ENCODE peak calls at places on chromosome 1, in ten cellular contexts. One of them, this sample, is unnamed.

GRCh38 chr1:9009438-9010366 is 16.5 kb downstream of the SLC2A7 start:
- DNase-seq in choroid plexus epithelial cell: peak; percentile 57
- DNase-seq in naive thymus-derived CD8-positive, alpha-beta T cell: no peak
- DNase-seq in smooth muscle cell of the brain vasculature: no peak
- DNase-seq in T47D: no peak
- DNase-seq in Kasumi-1: peak; percentile 13
- DNase-seq in germinal center: peak; percentile 76
- DNase-seq in MG63: peak; percentile 54
- DNase-seq in mammary epithelial cell: no peak
- DNase-seq in fibroblast of the aortic adventitia: peak; percentile 8
- DNase-seq in this sample: peak; percentile 60

GRCh38 chr1:237411621-237412020 is 369.6 kb downstream of the RYR2 start:
- DNase-seq in choroid plexus epithelial cell: no peak
- DNase-seq in naive thymus-derived CD8-positive, alpha-beta T cell: no peak
- DNase-seq in smooth muscle cell of the brain vasculature: no peak
- DNase-seq in T47D: peak; percentile 33
- DNase-seq in Kasumi-1: no peak
- DNase-seq in germinal center: no peak
- DNase-seq in MG63: no peak
- DNase-seq in mammary epithelial cell: peak; percentile 16
- DNase-seq in fibroblast of the aortic adventitia: no peak
- DNase-seq in this sample: no peak

GRCh38 chr1:171780583-171781166 is 785 bp upstream of the METTL13 start:
- DNase-seq in choroid plexus epithelial cell: no peak
- DNase-seq in naive thymus-derived CD8-positive, alpha-beta T cell: no peak
- DNase-seq in smooth muscle cell of the brain vasculature: no peak
- DNase-seq in T47D: no peak
- DNase-seq in Kasumi-1: no peak
- DNase-seq in germinal center: no peak
- DNase-seq in MG63: no peak
- DNase-seq in mammary epithelial cell: no peak
- DNase-seq in fibroblast of the aortic adventitia: no peak
- DNase-seq in this sample: no peak

GRCh38 chr1:111535256-111536191 is 32.1 kb upstream of the ADORA3 start:
- DNase-seq in choroid plexus epithelial cell: no peak
- DNase-seq in naive thymus-derived CD8-positive, alpha-beta T cell: no peak
- DNase-seq in smooth muscle cell of the brain vasculature: no peak
- DNase-seq in T47D: peak; percentile 6
- DNase-seq in Kasumi-1: no peak
- DNase-seq in germinal center: no peak
- DNase-seq in MG63: no peak
- DNase-seq in mammary epithelial cell: no peak
- DNase-seq in fibroblast of the aortic adventitia: peak; percentile 33
- DNase-seq in this sample: no peak

GRCh38 chr1:63463248-63463647 is 59.8 kb downstream of the ITGB3BP start:
- DNase-seq in choroid plexus epithelial cell: peak; percentile 76
- DNase-seq in naive thymus-derived CD8-positive, alpha-beta T cell: no peak
- DNase-seq in smooth muscle cell of the brain vasculature: no peak
- DNase-seq in T47D: no peak
- DNase-seq in Kasumi-1: peak; percentile 28
- DNase-seq in germinal center: no peak
- DNase-seq in MG63: no peak
- DNase-seq in mammary epithelial cell: peak; percentile 57
- DNase-seq in fibroblast of the aortic adventitia: peak; percentile 51
- DNase-seq in this sample: no peak

GRCh38 chr1:97464305-97464704 is 456.5 kb downstream of the DPYD start:
- DNase-seq in choroid plexus epithelial cell: no peak
- DNase-seq in naive thymus-derived CD8-positive, alpha-beta T cell: no peak
- DNase-seq in smooth muscle cell of the brain vasculature: no peak
- DNase-seq in T47D: no peak
- DNase-seq in Kasumi-1: no peak
- DNase-seq in germinal center: no peak
- DNase-seq in MG63: no peak
- DNase-seq in mammary epithelial cell: no peak
- DNase-seq in fibroblast of the aortic adventitia: no peak
- DNase-seq in this sample: no peak

GRCh38 chr1:100517517-100517916 is 20.4 kb upstream of the GPR88 start:
- DNase-seq in choroid plexus epithelial cell: no peak
- DNase-seq in naive thymus-derived CD8-positive, alpha-beta T cell: no peak
- DNase-seq in smooth muscle cell of the brain vasculature: no peak
- DNase-seq in T47D: no peak
- DNase-seq in Kasumi-1: no peak
- DNase-seq in germinal center: no peak
- DNase-seq in MG63: no peak
- DNase-seq in mammary epithelial cell: no peak
- DNase-seq in fibroblast of the aortic adventitia: no peak
- DNase-seq in this sample: no peak

GRCh38 chr1:96416111-96416595 is 305.4 kb upstream of the PTBP2 start:
- DNase-seq in choroid plexus epithelial cell: peak; percentile 88
- DNase-seq in naive thymus-derived CD8-positive, alpha-beta T cell: no peak
- DNase-seq in smooth muscle cell of the brain vasculature: peak; percentile 35
- DNase-seq in T47D: no peak
- DNase-seq in Kasumi-1: no peak
- DNase-seq in germinal center: no peak
- DNase-seq in MG63: peak; percentile 92
- DNase-seq in mammary epithelial cell: peak; percentile 97
- DNase-seq in fibroblast of the aortic adventitia: peak; percentile 100
- DNase-seq in this sample: peak; percentile 41

GRCh38 chr1:152502496-152503180 is 8.0 kb upstream of the LCE5A start:
- DNase-seq in choroid plexus epithelial cell: no peak
- DNase-seq in naive thymus-derived CD8-positive, alpha-beta T cell: no peak
- DNase-seq in smooth muscle cell of the brain vasculature: no peak
- DNase-seq in T47D: no peak
- DNase-seq in Kasumi-1: no peak
- DNase-seq in germinal center: no peak
- DNase-seq in MG63: peak; percentile 76
- DNase-seq in mammary epithelial cell: peak; percentile 97
- DNase-seq in fibroblast of the aortic adventitia: peak; percentile 18
- DNase-seq in this sample: no peak

GRCh38 chr1:198465201-198466144 is 75.0 kb downstream of the ATP6V1G3 start:
- DNase-seq in choroid plexus epithelial cell: peak; percentile 77
- DNase-seq in naive thymus-derived CD8-positive, alpha-beta T cell: no peak
- DNase-seq in smooth muscle cell of the brain vasculature: no peak
- DNase-seq in T47D: peak; percentile 72
- DNase-seq in Kasumi-1: peak; percentile 76
- DNase-seq in germinal center: peak; percentile 11
- DNase-seq in MG63: no peak
- DNase-seq in mammary epithelial cell: peak; percentile 66
- DNase-seq in fibroblast of the aortic adventitia: peak; percentile 82
- DNase-seq in this sample: peak; percentile 20

GRCh38 chr1:151294748-151295462 is 12.8 kb downstream of the ZNF687 start:
- DNase-seq in choroid plexus epithelial cell: no peak
- DNase-seq in naive thymus-derived CD8-positive, alpha-beta T cell: no peak
- DNase-seq in smooth muscle cell of the brain vasculature: no peak
- DNase-seq in T47D: no peak
- DNase-seq in Kasumi-1: no peak
- DNase-seq in germinal center: no peak
- DNase-seq in MG63: no peak
- DNase-seq in mammary epithelial cell: no peak
- DNase-seq in fibroblast of the aortic adventitia: no peak
- DNase-seq in this sample: no peak

GRCh38 chr1:11645670-11646265 is 8.5 kb downstream of the FBXO2 start:
- DNase-seq in choroid plexus epithelial cell: peak; percentile 82
- DNase-seq in naive thymus-derived CD8-positive, alpha-beta T cell: peak; percentile 78
- DNase-seq in smooth muscle cell of the brain vasculature: peak; percentile 37
- DNase-seq in T47D: peak; percentile 78
- DNase-seq in Kasumi-1: peak; percentile 82
- DNase-seq in germinal center: peak; percentile 63
- DNase-seq in MG63: peak; percentile 62
- DNase-seq in mammary epithelial cell: peak; percentile 49
- DNase-seq in fibroblast of the aortic adventitia: peak; percentile 71
- DNase-seq in this sample: peak; percentile 83

GRCh38 chr1:20496241-20496661 is 10.2 kb upstream of the CAMK2N1 start:
- DNase-seq in choroid plexus epithelial cell: peak; percentile 46
- DNase-seq in naive thymus-derived CD8-positive, alpha-beta T cell: no peak
- DNase-seq in smooth muscle cell of the brain vasculature: peak; percentile 20
- DNase-seq in T47D: no peak
- DNase-seq in Kasumi-1: no peak
- DNase-seq in germinal center: no peak
- DNase-seq in MG63: no peak
- DNase-seq in mammary epithelial cell: peak; percentile 100
- DNase-seq in fibroblast of the aortic adventitia: peak; percentile 41
- DNase-seq in this sample: peak; percentile 6

GRCh38 chr1:51627672-51628071 is 10.8 kb downstream of the OSBPL9 start:
- DNase-seq in choroid plexus epithelial cell: peak; percentile 86
- DNase-seq in naive thymus-derived CD8-positive, alpha-beta T cell: no peak
- DNase-seq in smooth muscle cell of the brain vasculature: no peak
- DNase-seq in T47D: peak; percentile 59
- DNase-seq in Kasumi-1: peak; percentile 87
- DNase-seq in germinal center: peak; percentile 13
- DNase-seq in MG63: no peak
- DNase-seq in mammary epithelial cell: peak; percentile 52
- DNase-seq in fibroblast of the aortic adventitia: peak; percentile 80
- DNase-seq in this sample: peak; percentile 38

GRCh38 chr1:62589321-62589720 is 8.0 kb upstream of the ANGPTL3 start:
- DNase-seq in choroid plexus epithelial cell: peak; percentile 56
- DNase-seq in naive thymus-derived CD8-positive, alpha-beta T cell: no peak
- DNase-seq in smooth muscle cell of the brain vasculature: no peak
- DNase-seq in T47D: no peak
- DNase-seq in Kasumi-1: no peak
- DNase-seq in germinal center: no peak
- DNase-seq in MG63: no peak
- DNase-seq in mammary epithelial cell: no peak
- DNase-seq in fibroblast of the aortic adventitia: peak; percentile 33
- DNase-seq in this sample: no peak

GRCh38 chr1:151710187-151710586 is 6.4 kb downstream of the CELF3 start:
- DNase-seq in choroid plexus epithelial cell: peak; percentile 39
- DNase-seq in naive thymus-derived CD8-positive, alpha-beta T cell: no peak
- DNase-seq in smooth muscle cell of the brain vasculature: no peak
- DNase-seq in T47D: peak; percentile 43
- DNase-seq in Kasumi-1: no peak
- DNase-seq in germinal center: no peak
- DNase-seq in MG63: peak; percentile 38
- DNase-seq in mammary epithelial cell: no peak
- DNase-seq in fibroblast of the aortic adventitia: peak; percentile 16
- DNase-seq in this sample: peak; percentile 94

GRCh38 chr1:153400244-153400643 is 9.4 kb upstream of the S100A8 start:
- DNase-seq in choroid plexus epithelial cell: no peak
- DNase-seq in naive thymus-derived CD8-positive, alpha-beta T cell: no peak
- DNase-seq in smooth muscle cell of the brain vasculature: no peak
- DNase-seq in T47D: no peak
- DNase-seq in Kasumi-1: no peak
- DNase-seq in germinal center: no peak
- DNase-seq in MG63: peak; percentile 21
- DNase-seq in mammary epithelial cell: no peak
- DNase-seq in fibroblast of the aortic adventitia: peak; percentile 5
- DNase-seq in this sample: no peak

This sample was measured in SK-N-SH.